ENCODE peak calls at places on chromosome 1, in ten cellular contexts. B is GM12891; D is cerebellar nuclear complex; L is left lung; O is EL; P is stimulated activated CD8-positive, alpha-beta memory T cell treated with anti-CD3 and anti-CD28 coated beads, Interleukin-7, amount 100 ng/mL, for 24 hours; S is GM12892; A is stromal cell of bone marrow; H is CD4-positive, CD25-positive, alpha-beta regulatory T cell; G is NT2/D1. Q is an unnamed sample.

GRCh38 chr1:5345556-5345955 is 646.7 kb downstream of the NPHP4 start:
- DNase-seq in B (no peak), D (no peak), L (no peak), O (no peak), P (no peak), S (no peak), A (no peak), H (no peak), G (no peak), Q (no peak)

GRCh38 chr1:161810780-161811179 is 44.7 kb downstream of the ATF6 start:
- DNase-seq in B (no peak), D (no peak), L (no peak), O (no peak), P (no peak), S (no peak), A (no peak), H (no peak), G (no peak), Q (no peak)

GRCh38 chr1:1232224-1232800 is at the start of gene B3GALT6:
- DNase-seq in B (no peak), D (no peak), L (no peak), O (no peak), P (no peak), S (no peak), A (no peak), H (no peak), G (no peak), Q (no peak)

GRCh38 chr1:64864018-64864945 is 102.1 kb downstream of the JAK1 start:
- DNase-seq in B (peak; percentile 56), D (no peak), L (peak; percentile 86), O (no peak), P (peak; percentile 9), S (peak; percentile 52), A (no peak), H (peak; percentile 62), G (no peak), Q (peak; percentile 89)

GRCh38 chr1:236700903-236701302 is 14.6 kb downstream of the ACTN2 start:
- DNase-seq in B (no peak), D (no peak), L (no peak), O (no peak), P (no peak), S (no peak), A (no peak), H (no peak), G (no peak), Q (no peak)

GRCh38 chr1:11943619-11944018 is 9.1 kb downstream of the PLOD1 start:
- DNase-seq in B (no peak), D (peak; percentile 81), L (no peak), O (no peak), P (no peak), S (no peak), A (no peak), H (no peak), G (no peak), Q (no peak)

GRCh38 chr1:168465942-168466702 is 77.7 kb downstream of the XCL2 start:
- DNase-seq in B (no peak), D (no peak), L (no peak), O (peak; percentile 60), P (peak; percentile 12), S (no peak), A (no peak), H (peak; percentile 53), G (no peak), Q (no peak)

GRCh38 chr1:20345419-20345818 is 54.7 kb downstream of the VWA5B1 start:
- DNase-seq in B (no peak), D (no peak), L (no peak), O (no peak), P (no peak), S (no peak), A (no peak), H (no peak), G (no peak), Q (no peak)

GRCh38 chr1:82944192-82944591 is 1054.7 kb downstream of the TTLL7 start:
- DNase-seq in B (no peak), D (no peak), L (no peak), O (no peak), P (no peak), S (no peak), A (no peak), H (no peak), G (no peak), Q (no peak)

GRCh38 chr1:41743361-41743760 is 175.4 kb downstream of the HIVEP3 start:
- DNase-seq in B (no peak), D (no peak), L (no peak), O (peak; percentile 61), P (no peak), S (no peak), A (no peak), H (no peak), G (no peak), Q (no peak)

GRCh38 chr1:183279835-183280234 is 93.8 kb downstream of the LAMC2 start:
- DNase-seq in B (no peak), D (no peak), L (peak; percentile 85), O (peak; percentile 99), P (no peak), S (no peak), A (peak; percentile 92), H (no peak), G (no peak), Q (no peak)

GRCh38 chr1:108537976-108538375 is 21.9 kb upstream of the EEIG2 start:
- DNase-seq in B (no peak), D (no peak), L (no peak), O (no peak), P (no peak), S (no peak), A (no peak), H (no peak), G (no peak), Q (no peak)

Q was measured in lower leg skin.